ENCODE peak calls at places on chromosomes 2 and 18, in four cellular contexts. B, M, F and R are unnamed samples.

GRCh38 chr2:104844813-104845551 is 8.9 kb upstream of the POU3F3 start:
- DNase-seq in F (peak), B (no peak), M (peak), R (peak)

GRCh38 chr2:201707753-201708152 is 9.3 kb upstream of the MPP4 start:
- DNase-seq in B (no peak), M (no peak), F (no peak), R (no peak)

GRCh38 chr2:109382946-109383345 is 230.8 kb downstream of the SEPTIN10 start:
- DNase-seq in F (peak), B (no peak), M (no peak), R (peak)

GRCh38 chr2:218568190-218569037 is at the start of the genes CNOT9 and USP37:
- DNase-seq in M (peak), B (peak), F (peak), R (peak)

GRCh38 chr2:222860740-222861410 is at the start of gene ACSL3:
- DNase-seq in M (peak), F (peak), B (peak), R (peak)

GRCh38 chr2:31246184-31246852 is 12.4 kb downstream of the EHD3 start:
- DNase-seq in B (no peak), M (no peak), F (no peak), R (no peak)

GRCh38 chr18:47184419-47185050 is 8.4 kb upstream of the IER3IP1 start:
- DNase-seq in B (peak), M (peak), F (no peak), R (no peak)

GRCh38 chr2:120224735-120225548 is 1.7 kb upstream of the TMEM185B start:
- DNase-seq in B (no peak), F (no peak), M (no peak), R (no peak)

GRCh38 chr2:72765997-72766609 is 59.7 kb downstream of the EXOC6B start:
- DNase-seq in M (no peak), F (no peak), B (no peak), R (no peak)

GRCh38 chr18:39946623-39947061 is 2008.4 kb upstream of the PIK3C3 start:
- DNase-seq in B (no peak), M (no peak), F (no peak), R (no peak)

GRCh38 chr2:46062637-46063412 is 234.4 kb upstream of the EPAS1 start:
- DNase-seq in F (peak), B (peak), M (peak), R (peak)

GRCh38 chr2:108184421-108184820 is 55.3 kb upstream of the SULT1C3 start:
- DNase-seq in F (peak), B (peak), M (peak), R (no peak)

GRCh38 chr2:33509908-33510588 is 33.6 kb downstream of the RASGRP3 start:
- DNase-seq in F (no peak), B (no peak), M (no peak), R (no peak)

GRCh38 chr2:54454922-54455583 is 1.1 kb upstream of the SPTBN1 start:
- DNase-seq in F (peak), B (peak), M (no peak), R (peak)

GRCh38 chr18:58754544-58755068 is 83.3 kb downstream of the MALT1 start:
- DNase-seq in B (no peak), M (no peak), F (no peak), R (no peak)

GRCh38 chr18:8694891-8695290 is 10.5 kb upstream of the MTCL1 start:
- DNase-seq in M (no peak), F (no peak), B (no peak), R (no peak)

GRCh38 chr2:61410185-61410584 is 60.7 kb downstream of the USP34 start:
- DNase-seq in B (no peak), M (no peak), F (no peak), R (no peak)

GRCh38 chr18:44849361-44849760 is 168.7 kb downstream of the SETBP1 start:
- DNase-seq in M (no peak), B (no peak), F (no peak), R (no peak)

GRCh38 chr2:203678971-203679370 is 27.5 kb upstream of the CD28 start:
- DNase-seq in M (no peak), F (no peak), B (no peak), R (no peak)

GRCh38 chr2:158999458-158999857 is 31.0 kb downstream of the TANC1 start:
- DNase-seq in B (peak), F (no peak), M (no peak), R (no peak)

GRCh38 chr2:231717281-231718180 is 9.2 kb downstream of the PTMA start:
- DNase-seq in F (peak), B (peak), M (peak), R (peak)

GRCh38 chr2:193793914-193794313 is 1599.2 kb upstream of the TMEFF2 start:
- DNase-seq in F (no peak), M (no peak), B (no peak), R (no peak)

GRCh38 chr2:16102976-16103380 is 162.6 kb downstream of the MYCN start:
- DNase-seq in F (no peak), M (no peak), B (no peak), R (peak)

GRCh38 chr18:63775166-63775730 is at the start of gene SERPINB7:
- DNase-seq in F (no peak), M (no peak), B (no peak), R (no peak)

GRCh38 chr2:155947069-155947468 is 385.5 kb downstream of the NR4A2 start:
- DNase-seq in B (no peak), M (no peak), F (no peak), R (no peak)

GRCh38 chr2:8623576-8623957 is 58.3 kb upstream of the ID2 start:
- DNase-seq in M (no peak), F (no peak), B (no peak), R (no peak)

GRCh38 chr2:127641133-127641532 is 4.8 kb upstream of the GPR17 start:
- DNase-seq in M (no peak), F (no peak), B (no peak), R (no peak)

GRCh38 chr18:11074879-11075278 is 74.5 kb downstream of the PIEZO2 start:
- DNase-seq in F (no peak), B (no peak), M (no peak), R (no peak)

GRCh38 chr2:70753978-70754377 is 14.0 kb downstream of the ADD2 start:
- DNase-seq in F (no peak), M (no peak), B (no peak), R (no peak)

GRCh38 chr2:203200866-203201265 is 38.0 kb upstream of the CYP20A1 start:
- DNase-seq in M (no peak), F (no peak), B (no peak), R (no peak)

GRCh38 chr2:240934701-240935100 is 28.6 kb downstream of the CROCC2 start:
- DNase-seq in M (no peak), F (peak), B (no peak), R (peak)

GRCh38 chr2:197145471-197146056 is 165.0 kb downstream of the ANKRD44 start:
- DNase-seq in F (no peak), M (no peak), B (no peak), R (no peak)

GRCh38 chr2:144780983-144781382 is 261.1 kb upstream of the ZEB2 start:
- DNase-seq in B (no peak), F (no peak), M (no peak), R (no peak)
- TF ChIP-seq USF2 in B (no peak), F (no peak), M (no peak), R (no peak)

GRCh38 chr18:48825101-48825745 is 125.5 kb downstream of the SMAD7 start:
- DNase-seq in M (no peak), F (no peak), B (no peak), R (peak)

GRCh38 chr18:48827321-48828200 is 123.2 kb downstream of the SMAD7 start:
- DNase-seq in M (peak), B (no peak), F (peak), R (peak)

GRCh38 chr18:48826271-48826670 is 124.5 kb downstream of the SMAD7 start:
- DNase-seq in M (no peak), F (no peak), B (no peak), R (no peak)

GRCh38 chr18:48826806-48827205 is 124.0 kb downstream of the SMAD7 start:
- DNase-seq in M (no peak), B (no peak), F (no peak), R (peak)

DNA sequence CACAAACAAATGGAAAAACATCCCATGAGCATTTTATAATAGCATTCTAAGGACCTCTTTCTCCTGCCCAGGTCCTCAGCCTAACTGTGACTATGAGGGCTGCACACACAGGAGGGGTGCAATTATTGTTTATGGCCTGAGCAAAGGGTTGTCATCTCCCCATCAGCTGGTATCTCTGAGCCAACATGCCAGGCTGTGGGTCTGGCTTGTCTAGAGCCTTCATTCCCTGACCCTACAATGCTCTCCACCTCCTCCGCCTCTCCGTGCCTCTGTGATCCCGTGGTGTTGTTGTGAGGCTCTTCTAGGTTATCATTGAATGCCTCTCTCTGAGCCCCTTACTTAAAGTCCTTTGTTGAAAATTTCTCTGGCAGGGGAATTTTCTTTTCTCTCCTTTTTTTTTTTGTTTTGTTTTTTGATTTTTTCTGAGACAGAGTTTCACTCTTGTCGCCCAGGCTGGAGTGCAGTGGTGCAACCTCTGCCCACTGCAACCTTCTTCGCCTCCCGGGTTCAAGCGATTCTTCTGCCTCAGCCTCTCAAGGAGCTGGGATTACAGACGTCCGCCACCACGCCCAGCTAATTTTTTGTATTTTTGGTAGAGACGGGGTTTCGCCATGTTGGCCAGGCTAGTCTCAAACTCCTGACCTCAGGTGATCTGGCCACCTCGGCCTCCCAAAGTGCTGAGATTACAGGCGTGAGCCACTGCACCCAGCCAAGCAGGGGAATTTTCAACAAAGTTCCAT is 126.4 kb downstream of the SMAD7 start:
- DNase-seq in B (no peak), M (no peak), F (no peak), R (peak)
- TF ChIP-seq MAX in B (no peak), M (no peak), F (no peak), R (no peak)

GRCh38 chr18:53906681-53907080 is 317.8 kb downstream of the MBD2 start:
- DNase-seq in B (no peak), F (no peak), M (no peak), R (no peak)
- TF ChIP-seq FOXJ3 in B (no peak), F (no peak), M (no peak), R (no peak)

DNA sequence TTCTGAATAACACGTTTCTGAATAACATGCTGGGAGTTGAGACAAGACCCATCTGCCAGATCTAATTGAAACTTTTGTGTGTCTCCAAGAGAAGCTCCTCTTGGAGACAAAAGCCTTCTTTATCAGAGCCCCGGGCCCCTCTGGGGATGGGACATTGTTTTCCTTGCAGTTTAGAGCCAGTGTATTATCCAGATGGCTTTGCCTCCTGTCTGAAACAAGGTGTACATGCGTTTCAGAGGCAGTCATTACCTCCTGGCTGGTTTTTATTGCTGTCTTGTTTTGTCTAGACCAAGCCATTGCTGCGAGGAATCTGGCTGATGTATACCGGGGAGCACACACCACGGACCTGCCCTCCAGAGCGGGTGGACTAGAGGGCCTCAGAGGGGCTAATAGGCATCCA is 7.8 kb downstream of the FOSL2 start:
- DNase-seq in F (no peak), B (no peak), M (no peak), R (no peak)
- TF ChIP-seq USF2 in F (no peak), B (no peak), M (no peak), R (no peak)

GRCh38 chr2:53283326-53283725 is 484.3 kb upstream of the CHAC2 start:
- DNase-seq in B (no peak), M (no peak), F (no peak), R (no peak)
- TF ChIP-seq MAX in B (no peak), M (no peak), F (no peak), R (no peak)

DNA sequence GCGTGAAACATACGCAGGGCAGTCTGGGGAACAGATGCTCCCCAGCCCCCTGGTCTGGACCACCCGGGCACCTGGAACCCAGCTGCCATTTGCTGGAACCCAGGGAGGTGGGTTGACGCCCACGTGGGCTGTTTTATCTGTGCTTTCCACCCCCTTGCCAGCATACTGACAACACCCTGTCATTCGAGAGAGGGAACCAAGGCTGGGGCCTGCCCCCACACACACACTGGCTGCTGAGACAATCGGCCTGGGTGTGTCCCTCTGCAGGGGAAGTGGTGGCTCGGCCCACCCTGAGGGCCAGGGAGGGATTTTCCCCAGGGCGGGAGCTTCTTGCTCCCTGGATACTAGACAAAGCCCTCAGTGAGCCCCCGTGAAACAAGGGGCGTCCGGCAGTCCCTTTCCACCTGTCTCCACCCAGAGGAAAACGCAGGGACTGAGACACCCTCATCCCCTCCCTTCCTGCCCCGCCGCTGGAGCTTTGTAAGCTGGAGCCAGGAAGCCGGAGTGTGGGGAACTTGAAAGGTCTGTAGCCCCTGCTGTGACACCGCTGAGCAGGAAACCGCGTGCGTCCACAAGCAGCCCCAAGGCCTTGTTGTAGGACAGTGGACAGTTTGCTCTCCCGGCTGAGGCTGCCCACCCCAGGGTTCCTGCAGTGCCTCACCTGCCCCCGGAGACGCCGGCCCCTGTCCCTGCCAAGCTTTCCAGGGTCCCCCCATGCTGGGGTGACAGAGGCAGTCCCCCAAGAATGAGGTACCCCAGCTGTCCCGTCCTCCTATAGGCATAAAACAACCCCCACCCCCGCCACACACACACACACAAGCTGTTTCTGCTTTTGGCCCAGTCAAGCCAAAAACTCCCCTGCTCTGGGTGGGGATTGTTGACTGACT is 14.1 kb upstream of the KLF11 start:
- DNase-seq in B (no peak), M (peak), F (no peak), R (peak)
- TF ChIP-seq FOXJ3 in B (no peak), M (no peak), F (no peak), R (no peak)

DNA sequence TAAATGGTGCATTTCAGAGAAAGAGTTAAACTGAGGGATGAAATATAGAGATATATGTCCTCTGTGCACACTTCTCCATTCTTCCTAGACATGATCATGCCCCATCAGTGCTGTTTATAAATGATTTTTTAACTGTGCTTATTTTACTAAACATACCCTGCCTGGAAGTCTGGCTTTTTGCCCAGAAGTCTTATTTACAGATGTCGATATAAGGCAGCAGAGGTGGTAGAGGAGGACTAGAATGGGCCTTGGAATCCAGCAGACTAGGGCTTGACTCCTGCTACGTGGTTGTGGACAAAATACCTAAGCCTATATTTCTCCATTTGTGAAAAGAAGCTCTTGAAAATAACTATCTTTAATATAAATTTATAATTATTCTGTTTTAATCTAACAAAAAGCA is 355.5 kb downstream of the RAD51AP2 start:
- DNase-seq in M (no peak), B (no peak), F (no peak), R (no peak)
- TF ChIP-seq USF2 in M (no peak), B (no peak), F (no peak), R (no peak)